ENCODE peak calls at places on chromosome 2, in ten cellular contexts. O, N, W, K, T, F, Y, C, I and S are unnamed samples.
A peak's percentile ranks its signal among the peaks of the same experiment; 100 is the strongest.

GRCh38 chr2:10864888-10865551 is 46.7 kb upstream of the KCNF1 start:
- DNase-seq in O (no peak), N (no peak), W (no peak), K (no peak), T (no peak), F (no peak), Y (no peak), C (no peak), I (no peak), S (no peak)

GRCh38 chr2:28224648-28225471 is 167.8 kb upstream of the FOSL2 start:
- DNase-seq in O (peak; percentile 89), N (no peak), W (no peak), K (no peak), T (no peak), F (no peak), Y (no peak), C (peak; percentile 79), I (no peak), S (no peak)

GRCh38 chr2:191486584-191487320 is 191.2 kb upstream of the NABP1 start:
- DNase-seq in O (peak; percentile 98), N (no peak), W (no peak), K (no peak), T (no peak), F (peak; percentile 33), Y (no peak), C (peak; percentile 91), I (no peak), S (no peak)

GRCh38 chr2:121855456-121855985 is 100.1 kb downstream of the TSN start:
- DNase-seq in O (no peak), N (no peak), W (no peak), K (no peak), T (no peak), F (no peak), Y (no peak), C (no peak), I (no peak), S (no peak)

GRCh38 chr2:36965196-36965595 is 1.1 kb downstream of the STRN start:
- DNase-seq in O (no peak), N (no peak), W (no peak), K (no peak), T (no peak), F (no peak), Y (no peak), C (no peak), I (no peak), S (no peak)

GRCh38 chr2:238945433-238946150 is 97.7 kb downstream of the TWIST2 start:
- DNase-seq in O (peak; percentile 48), N (peak; percentile 79), W (peak; percentile 81), K (no peak), T (peak; percentile 30), F (peak; percentile 73), Y (no peak), C (no peak), I (no peak), S (no peak)

GRCh38 chr2:120428748-120429147 is 82.8 kb downstream of the INHBB start:
- DNase-seq in O (no peak), N (peak; percentile 26), W (no peak), K (no peak), T (no peak), F (no peak), Y (no peak), C (no peak), I (no peak), S (no peak)

GRCh38 chr2:219467736-219468075 is 31.0 kb upstream of the GMPPA start:
- DNase-seq in O (no peak), N (no peak), W (no peak), K (no peak), T (no peak), F (no peak), Y (no peak), C (no peak), I (no peak), S (no peak)

GRCh38 chr2:230713331-230714121 is 884 bp downstream of the CAB39 start:
- DNase-seq in O (peak; percentile 41), N (peak; percentile 65), W (peak; percentile 38), K (peak; percentile 24), T (peak; percentile 69), F (peak; percentile 62), Y (peak; percentile 56), C (no peak), I (no peak), S (no peak)

GRCh38 chr2:239118675-239119211 is 270.9 kb downstream of the TWIST2 start:
- DNase-seq in O (no peak), N (no peak), W (no peak), K (peak; percentile 28), T (no peak), F (no peak), Y (no peak), C (no peak), I (no peak), S (no peak)

GRCh38 chr2:144675731-144676130 is 155.8 kb upstream of the ZEB2 start:
- DNase-seq in O (no peak), N (no peak), W (no peak), K (no peak), T (no peak), F (no peak), Y (no peak), C (no peak), I (peak; percentile 76), S (no peak)

GRCh38 chr2:240462704-240463273 is 27.3 kb downstream of the GPC1 start:
- DNase-seq in O (no peak), N (no peak), W (no peak), K (no peak), T (no peak), F (peak; percentile 14), Y (no peak), C (no peak), I (no peak), S (no peak)

GRCh38 chr2:238573065-238573778 is 146.5 kb downstream of the ASB1 start:
- DNase-seq in O (no peak), N (no peak), W (peak; percentile 96), K (peak; percentile 18), T (peak; percentile 30), F (no peak), Y (no peak), C (no peak), I (no peak), S (no peak)

GRCh38 chr2:58434692-58435091 is 193.6 kb upstream of the FANCL start:
- DNase-seq in O (no peak), N (no peak), W (no peak), K (no peak), T (peak; percentile 23), F (no peak), Y (no peak), C (no peak), I (no peak), S (no peak)

GRCh38 chr2:105142239-105142638 is 99.3 kb upstream of the GPR45 start:
- DNase-seq in O (no peak), N (no peak), W (no peak), K (no peak), T (no peak), F (no peak), Y (no peak), C (no peak), I (no peak), S (no peak)

GRCh38 chr2:24238158-24238557 is 63.3 kb downstream of the FAM228A start:
- DNase-seq in O (no peak), N (no peak), W (no peak), K (no peak), T (peak; percentile 58), F (no peak), Y (no peak), C (no peak), I (peak; percentile 92), S (peak; percentile 65)

GRCh38 chr2:45024600-45025291 is 15.5 kb upstream of the SIX2 start:
- DNase-seq in O (peak; percentile 97), N (no peak), W (peak; percentile 50), K (no peak), T (no peak), F (peak; percentile 54), Y (peak; percentile 68), C (peak; percentile 7), I (no peak), S (no peak)

GRCh38 chr2:23042176-23042909 is 342.6 kb upstream of the KLHL29 start:
- DNase-seq in O (no peak), N (no peak), W (no peak), K (no peak), T (no peak), F (peak; percentile 48), Y (no peak), C (no peak), I (no peak), S (no peak)

GRCh38 chr2:15582153-15582552 is 9.5 kb upstream of the DDX1 start:
- DNase-seq in O (no peak), N (no peak), W (no peak), K (no peak), T (no peak), F (no peak), Y (no peak), C (no peak), I (no peak), S (no peak)

GRCh38 chr2:30871980-30872789 is 64.9 kb upstream of the CAPN13 start:
- DNase-seq in O (no peak), N (peak; percentile 55), W (peak; percentile 49), K (no peak), T (no peak), F (peak; percentile 32), Y (no peak), C (no peak), I (peak; percentile 32), S (no peak)

GRCh38 chr2:210440206-210440605 is 36.4 kb downstream of the LANCL1 start:
- DNase-seq in O (no peak), N (no peak), W (no peak), K (no peak), T (no peak), F (no peak), Y (no peak), C (no peak), I (peak; percentile 87), S (peak; percentile 34)

GRCh38 chr2:232385660-232386489 is 7.3 kb downstream of the ALPP start:
- DNase-seq in O (peak; percentile 97), N (peak; percentile 48), W (no peak), K (no peak), T (peak; percentile 44), F (no peak), Y (no peak), C (peak; percentile 50), I (no peak), S (no peak)

GRCh38 chr2:239380831-239381708 is 19.8 kb downstream of the HDAC4 start:
- DNase-seq in O (no peak), N (no peak), W (peak; percentile 6), K (peak; percentile 49), T (no peak), F (peak; percentile 21), Y (no peak), C (no peak), I (no peak), S (no peak)

GRCh38 chr2:207288628-207289027 is 122.9 kb upstream of the KLF7 start:
- DNase-seq in O (no peak), N (no peak), W (no peak), K (no peak), T (no peak), F (no peak), Y (no peak), C (no peak), I (no peak), S (no peak)

GRCh38 chr2:191202881-191203397 is 42.3 kb upstream of the MYO1B start:
- DNase-seq in O (peak; percentile 66), N (no peak), W (no peak), K (no peak), T (no peak), F (peak; percentile 32), Y (no peak), C (peak; percentile 34), I (no peak), S (no peak)